ENCODE peak calls at places on chromosomes 7 and 10, in eight cellular contexts. X is body of pancreas, C is erythroblast, M is H54, R is K562, U is tibial nerve, V is A549, T is spleen. O is an unnamed sample.

GRCh38 chr10:4653160-4653559 is 172.8 kb upstream of the AKR1E2 start:
- DNase-seq in X (no peak), C (no peak), M (no peak), R (no peak), U (no peak), V (no peak), T (no peak), O (no peak)

GRCh38 chr10:78541528-78542470 is 508.1 kb downstream of the RPS24 start:
- DNase-seq in X (no peak), C (no peak), M (no peak), R (no peak), U (no peak), V (no peak), T (no peak), O (no peak)

GRCh38 chr7:110442386-110442837 is 648.5 kb upstream of the LRRN3 start:
- DNase-seq in X (peak; percentile 51), C (peak; percentile 2), M (peak; percentile 22), R (peak; percentile 19), U (no peak), V (peak; percentile 19), T (no peak), O (peak; percentile 46)

GRCh38 chr10:72086466-72087391 is 1.6 kb downstream of the SPOCK2 start:
- DNase-seq in X (no peak), C (no peak), M (no peak), R (no peak), U (no peak), V (no peak), T (peak; percentile 96), O (peak; percentile 12)

GRCh38 chr7:522071-522937 is 2.7 kb upstream of the PDGFA start:
- DNase-seq in X (peak; percentile 87), C (peak; percentile 63), M (no peak), R (peak; percentile 79), U (no peak), V (no peak), T (no peak), O (peak; percentile 24)

GRCh38 chr7:104156842-104157277 is 51.0 kb downstream of the ORC5 start:
- DNase-seq in X (no peak), C (peak; percentile 27), M (no peak), R (peak; percentile 22), U (no peak), V (peak; percentile 5), T (no peak), O (no peak)

GRCh38 chr7:42097756-42098155 is 139.3 kb downstream of the GLI3 start:
- DNase-seq in X (no peak), C (no peak), M (peak; percentile 63), R (peak; percentile 10), U (no peak), V (no peak), T (no peak), O (no peak)

GRCh38 chr7:134359787-134360432 is 43.2 kb upstream of the SLC35B4 start:
- DNase-seq in X (peak; percentile 52), C (peak; percentile 90), M (no peak), R (peak; percentile 77), U (no peak), V (no peak), T (no peak), O (no peak)

GRCh38 chr7:28988091-28988490 is 30.0 kb upstream of the TRIL start:
- DNase-seq in X (no peak), C (no peak), M (no peak), R (no peak), U (no peak), V (no peak), T (no peak), O (no peak)

GRCh38 chr7:128036226-128036940 is 5.1 kb upstream of the LRRC4 start:
- DNase-seq in X (no peak), C (no peak), M (no peak), R (no peak), U (no peak), V (no peak), T (no peak), O (no peak)

GRCh38 chr7:98202367-98203195 is 8.7 kb upstream of the BHLHA15 start:
- DNase-seq in X (no peak), C (no peak), M (no peak), R (no peak), U (no peak), V (no peak), T (peak; percentile 91), O (no peak)

GRCh38 chr7:69464035-69464434 is 134.2 kb upstream of the AUTS2 start:
- DNase-seq in X (no peak), C (no peak), M (no peak), R (no peak), U (no peak), V (no peak), T (no peak), O (no peak)

GRCh38 chr10:86857097-86857825 is 100.2 kb downstream of the MMRN2 start:
- DNase-seq in X (no peak), C (no peak), M (no peak), R (no peak), U (no peak), V (no peak), T (no peak), O (no peak)

GRCh38 chr7:38863609-38864291 is 45.2 kb downstream of the VPS41 start:
- DNase-seq in X (peak; percentile 91), C (no peak), M (no peak), R (no peak), U (no peak), V (no peak), T (no peak), O (peak; percentile 22)

GRCh38 chr7:106260136-106260561 is 24.6 kb downstream of the NAMPT start:
- DNase-seq in X (no peak), C (no peak), M (no peak), R (no peak), U (no peak), V (no peak), T (no peak), O (no peak)

GRCh38 chr7:106258789-106259188 is 26.0 kb downstream of the NAMPT start:
- DNase-seq in X (no peak), C (no peak), M (no peak), R (no peak), U (no peak), V (no peak), T (no peak), O (no peak)

GRCh38 chr7:106255246-106255645 is 29.5 kb downstream of the NAMPT start:
- DNase-seq in X (no peak), C (no peak), M (no peak), R (no peak), U (no peak), V (no peak), T (no peak), O (no peak)

GRCh38 chr7:106256137-106256536 is 28.6 kb downstream of the NAMPT start:
- DNase-seq in X (peak; percentile 26), C (no peak), M (no peak), R (no peak), U (no peak), V (no peak), T (no peak), O (no peak)

GRCh38 chr7:106257752-106258151 is 27.0 kb downstream of the NAMPT start:
- DNase-seq in X (peak; percentile 38), C (no peak), M (no peak), R (no peak), U (no peak), V (no peak), T (no peak), O (no peak)
- TF ChIP-seq POLR2A in X (no peak), C (no peak), M (no peak), R (no peak), U (no peak), V (no peak), T (no peak), O (no peak)

DNA sequence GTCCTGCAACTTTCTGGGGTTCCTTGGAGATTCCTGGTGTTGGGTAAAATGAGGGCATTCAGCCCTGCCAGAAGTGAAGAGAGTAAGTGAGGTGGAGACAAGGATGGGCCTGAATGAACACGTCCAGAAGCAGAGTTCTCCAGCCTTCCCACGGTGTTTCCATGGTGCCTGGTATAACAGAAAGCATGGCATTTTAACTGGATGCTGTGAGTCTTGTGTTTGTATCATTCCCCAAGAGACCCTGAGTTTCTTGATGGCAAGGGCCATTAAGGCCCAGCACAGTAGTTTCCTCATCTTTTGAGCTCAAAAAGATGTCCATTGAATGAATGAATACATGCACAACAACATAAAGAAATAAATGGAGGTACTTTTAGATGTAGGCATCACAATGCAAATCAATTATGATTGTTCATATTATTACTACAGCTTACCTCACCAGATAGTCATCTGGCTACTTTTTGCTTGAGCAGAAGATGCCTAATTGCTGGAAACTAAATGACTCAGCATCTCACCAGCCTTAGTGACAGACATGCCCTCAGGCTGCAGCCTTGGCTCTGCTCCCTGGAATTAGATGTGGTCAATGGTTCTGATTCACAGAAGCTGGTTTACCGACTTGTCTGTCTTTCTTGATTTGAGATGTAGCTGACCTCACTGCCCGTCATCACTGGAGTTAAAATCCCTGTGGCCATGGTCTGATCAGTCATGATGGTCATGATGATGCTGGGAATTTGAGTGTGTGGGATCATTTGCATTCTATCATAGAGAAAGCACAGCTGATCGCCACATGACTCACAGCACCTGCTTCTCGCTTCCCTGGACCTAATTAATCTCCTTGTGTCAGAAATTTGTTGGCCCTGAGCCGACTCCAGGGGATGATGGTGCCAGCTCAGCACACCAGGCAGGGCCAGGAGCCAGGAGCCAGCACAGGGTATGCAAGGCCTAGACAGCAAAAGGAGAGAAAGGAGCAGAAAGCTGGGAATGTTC is 83.9 kb downstream of the CXCL12 start:
- DNase-seq in X (peak; percentile 98), C (no peak), M (peak; percentile 82), R (no peak), U (no peak), V (peak; percentile 61), T (no peak), O (peak; percentile 40)
- TF ChIP-seq POLR2A in X (no peak), C (no peak), M (no peak), R (no peak), U (no peak), V (no peak), T (no peak), O (no peak)

DNA sequence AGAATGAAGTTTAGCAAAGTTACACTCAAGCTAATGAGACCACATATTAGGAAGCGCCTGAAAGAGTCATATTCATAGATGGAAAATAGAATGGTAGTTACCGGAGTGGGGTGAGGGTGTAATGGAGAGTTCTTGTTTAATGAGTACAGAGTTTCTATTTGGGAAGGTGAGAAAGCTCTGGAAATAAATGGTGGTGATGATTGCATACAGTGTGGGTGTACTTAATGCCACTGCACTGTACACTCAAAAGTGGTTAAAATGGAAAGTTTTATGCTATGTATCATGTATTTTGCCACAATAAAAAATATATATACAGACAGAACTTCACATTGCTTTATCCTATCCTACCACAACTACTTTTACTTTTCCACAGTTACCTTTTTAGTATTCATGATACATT is 189.2 kb upstream of the SP4 start:
- DNase-seq in X (no peak), C (no peak), M (no peak), R (no peak), U (no peak), V (no peak), T (no peak), O (no peak)
- TF ChIP-seq POLR2A in X (no peak), C (no peak), M (no peak), R (no peak), U (no peak), V (no peak), T (no peak), O (no peak)

GRCh38 chr10:101901340-101901739 is 57.7 kb upstream of the KCNIP2 start:
- DNase-seq in X (no peak), C (no peak), M (no peak), R (no peak), U (no peak), V (no peak), T (peak; percentile 85), O (no peak)
- TF ChIP-seq POLR2A in X (no peak), C (no peak), M (no peak), R (no peak), U (no peak), V (no peak), T (no peak), O (no peak)

O was measured in thyroid gland.